ENCODE peak calls at places on chromosomes 1 and 21, in four cellular contexts. One of them, this sample, is unnamed.

GRCh38 chr1:25672763-25673409 is 56.3 kb downstream of the MAN1C1 start:
- DNase-seq in SK-N-SH: no peak
- DNase-seq in HCT116: no peak
- DNase-seq in GM12878: no peak
- DNase-seq in this sample: no peak

GRCh38 chr1:244941121-244941520 is 76.8 kb upstream of the HNRNPU start:
- DNase-seq in SK-N-SH: no peak
- DNase-seq in HCT116: no peak
- DNase-seq in GM12878: peak; percentile 71
- DNase-seq in this sample: no peak

GRCh38 chr1:16719571-16720402 is 20.5 kb upstream of the RNU1-4 start:
- DNase-seq in SK-N-SH: peak; percentile 24
- DNase-seq in HCT116: no peak
- DNase-seq in GM12878: no peak
- DNase-seq in this sample: peak; percentile 10

GRCh38 chr1:3473381-3473844 is 18.9 kb downstream of the ARHGEF16 start:
- DNase-seq in SK-N-SH: no peak
- DNase-seq in HCT116: no peak
- DNase-seq in GM12878: no peak
- DNase-seq in this sample: no peak

GRCh38 chr1:247407180-247407616 is 8.8 kb upstream of the NLRP3 start:
- DNase-seq in SK-N-SH: no peak
- DNase-seq in HCT116: no peak
- DNase-seq in GM12878: peak; percentile 85
- DNase-seq in this sample: no peak

GRCh38 chr21:44994581-44995171 is 54.8 kb downstream of the SLX9 start:
- DNase-seq in SK-N-SH: no peak
- DNase-seq in HCT116: no peak
- DNase-seq in GM12878: no peak
- DNase-seq in this sample: no peak

GRCh38 chr1:212161231-212161781 is 123.9 kb upstream of the PPP2R5A start:
- DNase-seq in SK-N-SH: no peak
- DNase-seq in HCT116: peak; percentile 13
- DNase-seq in GM12878: peak; percentile 25
- DNase-seq in this sample: peak; percentile 45

GRCh38 chr1:42150626-42151025 is 2.6 kb upstream of the GUCA2B start:
- DNase-seq in SK-N-SH: no peak
- DNase-seq in HCT116: no peak
- DNase-seq in GM12878: no peak
- DNase-seq in this sample: no peak

GRCh38 chr1:226991920-226992319 is 51.8 kb downstream of the COQ8A start:
- DNase-seq in SK-N-SH: no peak
- DNase-seq in HCT116: no peak
- DNase-seq in GM12878: no peak
- DNase-seq in this sample: no peak

GRCh38 chr1:40770296-40771070 is 13.1 kb upstream of the KCNQ4 start:
- DNase-seq in SK-N-SH: no peak
- DNase-seq in HCT116: no peak
- DNase-seq in GM12878: no peak
- DNase-seq in this sample: no peak

GRCh38 chr1:2314297-2314802 is 77.0 kb downstream of the MORN1 start:
- DNase-seq in SK-N-SH: peak; percentile 93
- DNase-seq in HCT116: no peak
- DNase-seq in GM12878: no peak
- DNase-seq in this sample: no peak

GRCh38 chr1:157097692-157098091 is 1.9 kb downstream of the ETV3L start:
- DNase-seq in SK-N-SH: no peak
- DNase-seq in HCT116: no peak
- DNase-seq in GM12878: no peak
- DNase-seq in this sample: no peak

GRCh38 chr1:108703939-108704338 is 8.8 kb upstream of the FNDC7 start:
- DNase-seq in SK-N-SH: no peak
- DNase-seq in HCT116: no peak
- DNase-seq in GM12878: no peak
- DNase-seq in this sample: no peak

GRCh38 chr21:38310619-38311018 is 53.8 kb downstream of the KCNJ15 start:
- DNase-seq in SK-N-SH: no peak
- DNase-seq in HCT116: no peak
- DNase-seq in GM12878: no peak
- DNase-seq in this sample: no peak

GRCh38 chr1:46805755-46806154 is 6.9 kb downstream of the CYP4B1 start:
- DNase-seq in SK-N-SH: no peak
- DNase-seq in HCT116: no peak
- DNase-seq in GM12878: no peak
- DNase-seq in this sample: no peak

GRCh38 chr1:218971166-218971565 is 202.5 kb upstream of the LYPLAL1 start:
- DNase-seq in SK-N-SH: no peak
- DNase-seq in HCT116: no peak
- DNase-seq in GM12878: no peak
- DNase-seq in this sample: no peak

GRCh38 chr1:23344987-23345472 is 946 bp upstream of the HNRNPR start:
- DNase-seq in SK-N-SH: peak; percentile 55
- DNase-seq in HCT116: no peak
- DNase-seq in GM12878: no peak
- DNase-seq in this sample: no peak

GRCh38 chr1:23424171-23424959 is at the start of gene TCEA3:
- DNase-seq in SK-N-SH: peak; percentile 41
- DNase-seq in HCT116: no peak
- DNase-seq in GM12878: no peak
- DNase-seq in this sample: no peak

GRCh38 chr1:19448491-19449439 is 36.6 kb downstream of the CAPZB start:
- DNase-seq in SK-N-SH: peak; percentile 89
- DNase-seq in HCT116: no peak
- DNase-seq in GM12878: no peak
- DNase-seq in this sample: no peak

GRCh38 chr1:32332290-32333079 is 3.5 kb downstream of the MARCKSL1 start:
- DNase-seq in SK-N-SH: no peak
- DNase-seq in HCT116: no peak
- DNase-seq in GM12878: no peak
- DNase-seq in this sample: no peak

GRCh38 chr1:207007352-207008033 is 25.1 kb downstream of the C1orf116 start:
- DNase-seq in SK-N-SH: no peak
- DNase-seq in HCT116: peak; percentile 85
- DNase-seq in GM12878: no peak
- DNase-seq in this sample: no peak

GRCh38 chr1:100075773-100076172 is 57.0 kb downstream of the SASS6 start:
- DNase-seq in SK-N-SH: no peak
- DNase-seq in HCT116: no peak
- DNase-seq in GM12878: peak; percentile 84
- DNase-seq in this sample: no peak

GRCh38 chr21:43301424-43302355 is 125.2 kb downstream of the SIK1 start:
- DNase-seq in SK-N-SH: no peak
- DNase-seq in HCT116: no peak
- DNase-seq in GM12878: no peak
- DNase-seq in this sample: no peak

GRCh38 chr1:172278478-172278877 is 142.0 kb upstream of the C1orf105 start:
- DNase-seq in SK-N-SH: no peak
- DNase-seq in HCT116: no peak
- DNase-seq in GM12878: no peak
- DNase-seq in this sample: no peak

GRCh38 chr1:4110888-4111287 is 210.8 kb upstream of the C1orf174 start:
- DNase-seq in SK-N-SH: no peak
- DNase-seq in HCT116: no peak
- DNase-seq in GM12878: no peak
- DNase-seq in this sample: no peak

GRCh38 chr1:14649976-14650375 is 51.5 kb downstream of the KAZN start:
- DNase-seq in SK-N-SH: no peak
- DNase-seq in HCT116: no peak
- DNase-seq in GM12878: no peak
- DNase-seq in this sample: no peak

GRCh38 chr1:152543808-152544207 is 22.8 kb downstream of the LCE3E start:
- DNase-seq in SK-N-SH: no peak
- DNase-seq in HCT116: peak; percentile 28
- DNase-seq in GM12878: no peak
- DNase-seq in this sample: peak; percentile 23

GRCh38 chr1:160243767-160244166 is 18.6 kb downstream of the DCAF8 start:
- DNase-seq in SK-N-SH: no peak
- DNase-seq in HCT116: no peak
- DNase-seq in GM12878: no peak
- DNase-seq in this sample: no peak
- TF ChIP-seq ZBTB33 in SK-N-SH: no peak
- TF ChIP-seq ZBTB33 in HCT116: no peak
- TF ChIP-seq ZBTB33 in GM12878: no peak
- TF ChIP-seq ZBTB33 in this sample: no peak

GRCh38 chr1:30140566-30140965 is 582.8 kb downstream of the MATN1 start:
- DNase-seq in SK-N-SH: no peak
- DNase-seq in HCT116: no peak
- DNase-seq in GM12878: no peak
- DNase-seq in this sample: no peak
- TF ChIP-seq ZBTB33 in SK-N-SH: no peak
- TF ChIP-seq ZBTB33 in HCT116: no peak
- TF ChIP-seq ZBTB33 in GM12878: no peak
- TF ChIP-seq ZBTB33 in this sample: no peak

GRCh38 chr1:11391891-11392290 is 87.1 kb upstream of the DISP3 start:
- DNase-seq in SK-N-SH: no peak
- DNase-seq in HCT116: no peak
- DNase-seq in GM12878: no peak
- DNase-seq in this sample: no peak

GRCh38 chr1:11387829-11388228 is 91.1 kb upstream of the DISP3 start:
- DNase-seq in SK-N-SH: no peak
- DNase-seq in HCT116: no peak
- DNase-seq in GM12878: no peak
- DNase-seq in this sample: no peak

GRCh38 chr1:11384170-11384554 is 94.8 kb upstream of the DISP3 start:
- DNase-seq in SK-N-SH: no peak
- DNase-seq in HCT116: no peak
- DNase-seq in GM12878: peak; percentile 23
- DNase-seq in this sample: peak; percentile 40

GRCh38 chr1:11391327-11391726 is 87.6 kb upstream of the DISP3 start:
- DNase-seq in SK-N-SH: no peak
- DNase-seq in HCT116: no peak
- DNase-seq in GM12878: no peak
- DNase-seq in this sample: no peak

GRCh38 chr1:11388617-11389016 is 90.3 kb upstream of the DISP3 start:
- DNase-seq in SK-N-SH: no peak
- DNase-seq in HCT116: peak; percentile 13
- DNase-seq in GM12878: no peak
- DNase-seq in this sample: no peak
- TF ChIP-seq ZBTB33 in SK-N-SH: no peak
- TF ChIP-seq ZBTB33 in HCT116: no peak
- TF ChIP-seq ZBTB33 in GM12878: no peak
- TF ChIP-seq ZBTB33 in this sample: no peak

DNA sequence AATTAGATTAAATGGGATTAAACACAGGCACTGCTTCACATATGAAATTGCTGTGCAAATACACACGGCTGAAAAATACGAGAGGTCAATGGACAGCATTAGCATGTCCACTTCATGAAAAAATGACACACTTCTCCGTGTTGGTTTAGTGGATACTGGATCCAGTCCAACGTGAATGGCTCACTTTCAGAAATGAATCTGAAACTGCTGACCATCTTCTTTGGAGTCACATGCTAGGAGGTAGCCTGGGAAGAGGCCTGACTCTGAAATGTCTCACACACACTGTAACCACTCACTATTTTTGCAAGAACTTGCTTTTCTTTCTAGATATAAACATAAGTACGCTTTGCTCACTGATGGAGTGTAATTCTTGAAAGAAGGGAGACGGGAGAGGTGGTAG is 127.3 kb downstream of the HLCS start:
- DNase-seq in SK-N-SH: no peak
- DNase-seq in HCT116: no peak
- DNase-seq in GM12878: no peak
- DNase-seq in this sample: no peak
- TF ChIP-seq ZBTB33 in SK-N-SH: no peak
- TF ChIP-seq ZBTB33 in HCT116: no peak
- TF ChIP-seq ZBTB33 in GM12878: no peak
- TF ChIP-seq ZBTB33 in this sample: no peak

DNA sequence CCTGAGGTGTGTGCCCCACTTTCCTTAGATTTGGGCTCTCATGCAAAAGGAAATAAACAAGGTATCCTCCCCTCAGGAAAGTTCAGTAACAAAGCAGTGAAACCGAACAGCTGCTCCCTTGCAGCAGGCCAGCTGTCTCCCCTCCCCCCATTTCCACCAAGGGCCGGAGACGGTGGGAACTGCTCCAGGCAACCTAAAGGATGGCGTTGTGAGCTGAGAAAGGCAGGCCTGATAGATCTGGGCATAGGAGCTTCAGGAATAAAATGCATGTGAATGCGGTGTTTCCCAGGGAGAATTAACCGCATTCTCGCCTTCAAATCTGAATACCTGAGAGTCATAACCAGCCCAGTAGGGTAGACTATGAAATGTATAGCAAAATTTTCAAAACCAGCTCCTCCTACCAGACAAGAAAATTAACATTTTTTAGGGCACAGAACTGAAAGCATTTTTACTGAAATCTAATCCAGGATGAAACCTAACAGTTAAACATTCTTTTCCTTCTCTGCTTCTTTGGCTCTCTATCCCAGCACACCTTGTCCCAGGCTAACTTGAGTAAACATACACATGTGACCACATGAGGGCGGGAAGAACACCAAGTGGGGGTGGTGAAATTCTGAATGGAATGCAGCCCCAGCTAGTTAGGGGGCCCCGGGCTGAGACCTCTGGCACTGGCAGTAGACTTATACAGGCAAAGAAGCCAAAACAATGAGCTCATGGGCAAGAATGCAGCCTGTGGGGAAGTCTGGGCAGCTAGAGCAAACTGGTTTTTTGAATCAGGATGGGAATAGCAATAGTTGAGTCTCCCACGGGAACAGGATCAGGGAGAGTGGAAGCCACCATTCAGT is 11.5 kb downstream of the MCL1 start:
- DNase-seq in SK-N-SH: peak; percentile 56
- DNase-seq in HCT116: no peak
- DNase-seq in GM12878: no peak
- DNase-seq in this sample: peak; percentile 71
- TF ChIP-seq ZBTB33 in SK-N-SH: peak; percentile 26
- TF ChIP-seq ZBTB33 in HCT116: no peak
- TF ChIP-seq ZBTB33 in GM12878: peak; percentile 5
- TF ChIP-seq ZBTB33 in this sample: no peak

GRCh38 chr21:27423073-27423472 is 456.2 kb upstream of the ADAMTS5 start:
- DNase-seq in SK-N-SH: no peak
- DNase-seq in HCT116: no peak
- DNase-seq in GM12878: no peak
- DNase-seq in this sample: no peak
- TF ChIP-seq ZBTB33 in SK-N-SH: no peak
- TF ChIP-seq ZBTB33 in HCT116: no peak
- TF ChIP-seq ZBTB33 in GM12878: no peak
- TF ChIP-seq ZBTB33 in this sample: no peak

DNA sequence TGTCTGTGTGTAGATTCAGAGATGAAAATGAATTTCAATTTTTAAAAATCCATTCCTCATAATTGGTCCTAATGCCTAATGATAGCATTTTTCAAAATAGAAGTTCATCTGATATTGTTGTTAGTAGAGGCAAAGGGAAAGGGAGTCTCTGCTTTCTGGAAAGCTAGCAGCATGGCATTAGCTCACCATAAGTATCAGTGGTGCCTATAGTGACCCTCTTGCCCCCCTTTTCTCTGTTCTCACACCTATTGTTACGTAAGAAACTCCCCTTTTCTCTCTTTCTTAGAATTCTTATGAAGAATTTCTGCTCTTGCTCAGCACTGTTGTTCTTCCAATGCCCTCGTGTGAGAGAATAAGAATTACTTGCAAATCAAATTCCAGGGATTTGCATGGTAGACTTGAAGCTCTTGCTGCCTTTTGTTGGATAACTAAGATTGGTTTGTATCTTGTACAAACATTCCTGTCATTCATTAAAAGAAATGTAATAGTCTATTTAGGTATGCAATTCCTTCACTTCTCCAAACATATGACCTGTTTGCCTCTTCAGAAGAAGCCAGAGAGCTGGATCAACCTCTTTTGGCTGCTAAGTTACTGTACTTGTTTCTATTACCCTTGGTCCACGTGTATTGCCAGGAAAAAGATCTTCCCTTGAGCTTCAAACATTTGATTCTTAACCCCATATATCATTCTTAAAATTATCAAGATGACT is 69.2 kb upstream of the MAGI3 start:
- DNase-seq in SK-N-SH: no peak
- DNase-seq in HCT116: no peak
- DNase-seq in GM12878: no peak
- DNase-seq in this sample: no peak
- TF ChIP-seq ZBTB33 in SK-N-SH: no peak
- TF ChIP-seq ZBTB33 in HCT116: no peak
- TF ChIP-seq ZBTB33 in GM12878: no peak
- TF ChIP-seq ZBTB33 in this sample: no peak